ENCODE peak calls at places on chromosomes 11 and 22, in five cellular contexts. O, F, G, A and L are unnamed samples.

GRCh38 chr22:39348909-39349505 is 784 bp upstream of the SYNGR1 start:
- DNase-seq in O (no peak), F (peak; percentile 73), G (no peak), A (no peak), L (no peak)

GRCh38 chr11:26849009-26849408 is 127.1 kb upstream of the SLC5A12 start:
- DNase-seq in O (peak; percentile 65), F (no peak), G (no peak), A (no peak), L (no peak)

GRCh38 chr11:70243912-70244652 is 26.4 kb upstream of the PPFIA1 start:
- DNase-seq in O (no peak), F (no peak), G (no peak), A (no peak), L (no peak)

GRCh38 chr11:606245-606644 is 9.5 kb downstream of the IRF7 start:
- DNase-seq in O (peak; percentile 88), F (peak; percentile 89), G (no peak), A (no peak), L (no peak)

GRCh38 chr11:30511408-30511807 is 74.7 kb downstream of the MPPED2 start:
- DNase-seq in O (no peak), F (no peak), G (no peak), A (no peak), L (no peak)

GRCh38 chr11:26244207-26244606 is 87.7 kb upstream of the ANO3 start:
- DNase-seq in O (no peak), F (no peak), G (no peak), A (no peak), L (no peak)

GRCh38 chr11:66877585-66877984 is 20.7 kb downstream of the LRFN4 start:
- DNase-seq in O (no peak), F (no peak), G (no peak), A (no peak), L (no peak)

GRCh38 chr22:46791201-46791731 is 28.8 kb downstream of the TBC1D22A start:
- DNase-seq in O (no peak), F (peak; percentile 43), G (peak; percentile 63), A (peak; percentile 63), L (no peak)

GRCh38 chr11:94201004-94201465 is 72.4 kb downstream of the PANX1 start:
- DNase-seq in O (no peak), F (no peak), G (no peak), A (no peak), L (no peak)

GRCh38 chr11:17366491-17366890 is 14.9 kb downstream of the NCR3LG1 start:
- DNase-seq in O (no peak), F (no peak), G (no peak), A (no peak), L (no peak)

GRCh38 chr11:1756791-1757771 is 6.6 kb downstream of the CTSD start:
- DNase-seq in O (peak; percentile 67), F (no peak), G (no peak), A (no peak), L (no peak)

GRCh38 chr11:7020183-7020917 is at the start of the genes NLRP14 and ZNF214:
- DNase-seq in O (peak; percentile 96), F (peak; percentile 94), G (no peak), A (no peak), L (peak; percentile 98)

GRCh38 chr11:46210133-46210636 is 67.3 kb upstream of the CREB3L1 start:
- DNase-seq in O (no peak), F (no peak), G (no peak), A (no peak), L (no peak)